ENCODE peak calls at places on chromosomes 6 and 20, in seven cellular contexts. G, T, B, Z, W, Q and P are unnamed samples.

GRCh38 chr6:44649365-44650025 is 262.0 kb downstream of the CDC5L start:
- DNase-seq in G (no peak), T (no peak), B (no peak), Z (no peak), W (no peak), Q (no peak), P (no peak)

GRCh38 chr20:43949741-43950618 is 35.3 kb downstream of the TOX2 start:
- DNase-seq in G (peak), T (no peak), B (no peak), Z (no peak), W (peak), Q (peak), P (no peak)

GRCh38 chr20:35698298-35699126 is 640 bp downstream of the NFS1 start:
- DNase-seq in G (no peak), T (no peak), B (peak), Z (no peak), W (no peak), Q (peak), P (no peak)

GRCh38 chr20:47659904-47660601 is 125.2 kb downstream of the SULF2 start:
- DNase-seq in G (no peak), T (no peak), B (no peak), Z (no peak), W (no peak), Q (no peak), P (no peak)

GRCh38 chr20:61608275-61609085 is 356.4 kb downstream of the CDH4 start:
- DNase-seq in G (no peak), T (peak), B (peak), Z (no peak), W (no peak), Q (peak), P (no peak)

GRCh38 chr20:63056236-63057132 is 49.7 kb upstream of the BHLHE23 start:
- DNase-seq in G (peak), T (peak), B (peak), Z (no peak), W (peak), Q (peak), P (peak)

GRCh38 chr20:62011403-62011791 is 54.3 kb downstream of the TAF4 start:
- DNase-seq in G (no peak), T (no peak), B (no peak), Z (no peak), W (no peak), Q (no peak), P (no peak)

GRCh38 chr20:58714340-58714922 is 21.8 kb downstream of the NPEPL1 start:
- DNase-seq in G (no peak), T (no peak), B (no peak), Z (no peak), W (peak), Q (no peak), P (peak)

GRCh38 chr6:105474234-105474633 is 71.4 kb upstream of the PREP start:
- DNase-seq in G (no peak), T (no peak), B (peak), Z (no peak), W (no peak), Q (no peak), P (no peak)

GRCh38 chr20:64224344-64225165 is 31.0 kb upstream of the PCMTD2 start:
- DNase-seq in G (no peak), T (no peak), B (no peak), Z (no peak), W (peak), Q (no peak), P (no peak)

GRCh38 chr20:5886788-5887187 is 63.5 kb downstream of the TRMT6 start:
- DNase-seq in G (no peak), T (no peak), B (no peak), Z (no peak), W (no peak), Q (no peak), P (no peak)

GRCh38 chr6:134299236-134299635 is 18.7 kb downstream of the SGK1 start:
- DNase-seq in G (no peak), T (peak), B (no peak), Z (no peak), W (no peak), Q (no peak), P (no peak)

GRCh38 chr6:138517635-138518034 is 18.3 kb upstream of the NHSL1 start:
- DNase-seq in G (peak), T (peak), B (peak), Z (peak), W (no peak), Q (peak), P (peak)

GRCh38 chr6:28824793-28825731 is 98.7 kb downstream of the TRIM27 start:
- DNase-seq in G (no peak), T (no peak), B (peak), Z (no peak), W (no peak), Q (no peak), P (no peak)

GRCh38 chr6:125233216-125233615 is 68.6 kb downstream of the HDDC2 start:
- DNase-seq in G (no peak), T (no peak), B (no peak), Z (no peak), W (no peak), Q (no peak), P (no peak)

GRCh38 chr20:63977392-63978276 is 1.8 kb downstream of the SAMD10 start:
- DNase-seq in G (no peak), T (peak), B (no peak), Z (no peak), W (peak), Q (no peak), P (no peak)

GRCh38 chr6:7143161-7143974 is 35.6 kb downstream of the RREB1 start:
- DNase-seq in G (no peak), T (no peak), B (no peak), Z (no peak), W (no peak), Q (no peak), P (peak)
- TF ChIP-seq CTCF in G (no peak), T (no peak), B (no peak), Z (no peak), W (no peak), Q (peak), P (peak)

DNA sequence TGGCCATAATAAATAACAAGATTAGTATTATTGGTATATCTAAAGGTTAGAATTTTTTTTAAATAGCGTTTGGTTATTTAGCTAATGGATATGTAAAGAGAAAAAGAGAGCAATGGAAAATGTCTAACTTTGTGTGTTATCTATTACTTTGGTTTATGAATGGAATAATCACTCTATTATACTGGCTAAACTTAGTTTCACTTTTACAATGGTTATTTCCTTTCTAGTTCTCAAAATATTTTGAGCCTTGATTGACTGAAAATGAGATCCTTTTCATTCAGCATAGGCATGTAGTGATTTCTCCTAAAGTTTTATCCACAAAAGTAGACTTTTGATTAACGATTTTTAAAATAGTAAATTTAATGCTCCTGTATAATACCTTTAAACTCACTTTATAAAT is 51.6 kb upstream of the MLIP start:
- DNase-seq in G (no peak), T (no peak), B (no peak), Z (no peak), W (no peak), Q (no peak), P (no peak)
- H3K4me3 ChIP-seq in G (no peak), T (no peak), B (no peak), Z (no peak), W (no peak), Q (no peak), P (no peak)

DNA sequence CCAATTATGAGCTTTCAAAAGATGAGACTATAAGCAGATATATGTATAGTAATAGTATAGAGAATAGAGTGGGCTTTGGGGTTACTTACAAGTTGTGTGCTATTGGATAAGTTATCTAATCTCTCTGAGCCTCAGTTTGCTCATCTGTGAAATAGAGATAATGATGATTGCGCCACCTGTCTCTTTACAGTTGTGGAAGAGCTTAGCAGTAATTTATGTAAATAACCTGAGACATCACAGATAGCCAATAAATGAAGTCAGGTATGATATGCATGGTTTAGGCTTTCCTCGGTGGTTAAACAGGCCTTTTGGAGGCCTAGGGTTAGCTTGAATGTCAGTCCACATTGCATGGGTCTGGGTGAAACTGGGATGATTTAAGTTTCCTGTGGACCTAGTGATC is 29.8 kb upstream of the SCUBE3 start:
- DNase-seq in G (no peak), T (no peak), B (no peak), Z (no peak), W (no peak), Q (no peak), P (no peak)
- H3K27ac ChIP-seq in G (no peak), T (peak), B (no peak), Z (no peak), W (no peak), Q (no peak), P (no peak)

DNA sequence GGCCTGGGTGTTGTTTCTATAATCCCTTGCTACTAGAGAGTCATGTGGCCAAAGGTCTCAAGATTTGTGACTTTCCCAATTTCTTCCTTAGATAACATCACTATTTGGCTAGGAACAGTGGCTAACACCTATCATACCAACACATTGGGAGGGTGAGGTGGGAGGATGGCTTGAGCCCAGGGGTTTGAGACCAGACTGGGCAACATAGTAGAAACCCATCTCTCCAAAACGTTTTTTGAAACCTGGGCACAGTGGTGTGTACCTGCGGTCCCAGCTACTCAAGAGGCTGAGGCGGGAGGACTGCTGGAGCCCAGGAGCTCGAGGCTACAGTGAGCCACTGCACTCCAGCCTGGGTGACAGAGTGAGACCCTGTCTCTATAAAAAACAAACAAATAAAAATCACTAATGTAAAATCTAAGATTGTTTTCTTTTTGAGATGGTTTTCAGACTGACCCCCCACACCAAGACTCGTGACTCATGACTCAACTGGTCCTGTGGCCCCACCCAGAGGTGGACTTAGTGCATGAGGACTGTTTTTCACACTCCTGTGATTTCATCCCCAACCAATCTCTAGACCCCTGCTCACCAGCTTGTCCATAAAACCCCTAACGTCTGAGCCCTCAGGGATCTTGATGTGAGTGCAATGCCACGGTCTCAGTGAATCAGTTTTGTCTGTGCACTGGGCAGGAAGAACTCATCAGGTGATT is 48.3 kb upstream of the KIF16B start:
- DNase-seq in G (no peak), T (no peak), B (no peak), Z (no peak), W (no peak), Q (no peak), P (no peak)
- TF ChIP-seq CTCF in G (no peak), T (no peak), B (no peak), Z (no peak), W (no peak), Q (no peak), P (no peak)

DNA sequence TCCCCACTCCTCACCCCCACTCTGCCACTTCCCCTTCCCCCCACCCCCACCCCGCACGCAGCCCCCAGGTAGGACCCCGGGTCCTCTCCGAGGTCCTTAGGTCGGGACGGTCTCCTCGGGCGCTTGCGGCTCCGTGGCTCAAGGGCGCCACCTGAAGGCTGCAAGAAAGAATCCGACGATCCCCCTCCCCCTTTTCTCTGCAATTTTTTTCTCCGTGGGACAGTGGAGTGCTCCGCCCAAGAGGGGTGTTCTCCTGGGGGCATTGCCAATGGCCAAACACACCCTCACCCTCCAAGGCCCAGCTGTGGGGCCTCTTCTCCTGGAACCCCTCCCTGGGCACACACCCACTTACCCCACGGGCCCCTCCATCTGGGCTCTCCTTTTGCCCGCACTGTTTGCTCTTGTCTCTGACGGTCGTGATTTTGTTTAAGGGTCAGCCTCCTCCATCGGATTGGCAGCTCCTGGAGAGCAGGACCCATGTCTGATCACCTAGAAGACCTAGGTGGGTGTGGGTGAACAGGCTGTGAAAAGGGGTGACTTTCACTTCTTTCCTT is 1.1 kb upstream of the TMEM74B start:
- DNase-seq in G (no peak), T (peak), B (peak), Z (peak), W (no peak), Q (peak), P (peak)
- H3K4me3 ChIP-seq in G (no peak), T (peak), B (peak), Z (peak), W (peak), Q (no peak), P (peak)

DNA sequence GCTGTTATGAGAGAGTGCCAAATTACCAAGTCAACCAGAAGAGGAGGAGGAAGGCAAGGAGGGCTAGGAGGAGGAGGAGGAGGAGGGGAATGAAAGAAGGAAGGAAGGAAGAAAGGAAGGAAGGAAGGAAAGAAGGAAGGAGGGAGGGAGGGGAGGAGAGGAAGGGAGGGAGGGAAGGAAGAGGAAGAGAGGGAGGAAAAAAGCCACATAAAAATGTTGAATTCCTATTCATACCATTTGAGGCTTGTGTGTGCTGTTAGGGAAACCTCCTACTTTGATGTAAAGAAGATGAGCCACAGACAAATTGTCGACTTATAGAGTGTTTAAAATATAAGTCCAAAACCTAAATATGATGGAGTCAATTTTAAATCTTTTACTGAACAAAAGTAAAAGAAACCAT is 65.3 kb upstream of the MYLIP start:
- DNase-seq in G (no peak), T (no peak), B (no peak), Z (no peak), W (no peak), Q (no peak), P (no peak)
- H3K27ac ChIP-seq in G (no peak), T (no peak), B (no peak), Z (no peak), W (no peak), Q (no peak), P (no peak)